ENCODE peak calls at places on chromosomes 16 and 17, in eight cellular contexts. A, R, O, T, L, M, Y and K are unnamed samples.

GRCh38 chr17:47701603-47702002 is 7.6 kb downstream of the TBKBP1 start:
- DNase-seq in L (no peak), T (no peak), R (no peak), O (no peak), M (no peak), A (no peak), Y (no peak), K (no peak)

GRCh38 chr17:41785876-41786226 is 660 bp downstream of the JUP start:
- DNase-seq in Y (no peak), A (peak; percentile 42), R (peak; percentile 61), M (no peak), L (no peak), O (no peak), T (no peak), K (no peak)

GRCh38 chr16:2282866-2283555 is 15.1 kb upstream of the RNPS1 start:
- DNase-seq in A (no peak), T (no peak), Y (no peak), O (no peak), M (no peak), L (no peak), R (no peak), K (no peak)

GRCh38 chr17:47698749-47699535 is 5.0 kb downstream of the TBKBP1 start:
- DNase-seq in Y (peak; percentile 79), T (peak; percentile 35), O (no peak), R (peak; percentile 30), L (peak; percentile 72), M (no peak), A (peak; percentile 34), K (peak; percentile 63)

GRCh38 chr17:1010586-1010985 is 13.7 kb downstream of the TIMM22 start:
- DNase-seq in A (no peak), L (no peak), M (no peak), T (no peak), R (no peak), O (no peak), Y (no peak), K (no peak)

GRCh38 chr16:89003831-89004208 is 26.8 kb upstream of the CBFA2T3 start:
- DNase-seq in R (no peak), M (no peak), A (no peak), Y (no peak), O (no peak), L (no peak), T (no peak), K (no peak)

GRCh38 chr17:69414408-69415274 is at the start of gene MAP2K6:
- DNase-seq in A (peak; percentile 48), Y (peak; percentile 82), R (peak; percentile 83), T (peak; percentile 81), M (peak; percentile 61), O (no peak), L (peak; percentile 84), K (peak; percentile 94)

GRCh38 chr16:397736-398332 is 835 bp downstream of the NME4 start:
- DNase-seq in Y (peak; percentile 45), A (no peak), L (peak; percentile 92), T (peak; percentile 37), O (peak; percentile 38), M (no peak), R (no peak), K (peak; percentile 66)

GRCh38 chr16:5060073-5060641 is 5.6 kb downstream of the C16orf89 start:
- DNase-seq in A (no peak), R (no peak), M (no peak), O (no peak), T (no peak), Y (no peak), L (no peak), K (no peak)

GRCh38 chr17:64773386-64773835 is 111.3 kb upstream of the SMURF2 start:
- DNase-seq in M (no peak), O (no peak), L (peak; percentile 39), Y (no peak), A (no peak), T (no peak), R (no peak), K (no peak)

GRCh38 chr17:64565563-64565962 is 58.8 kb downstream of the CEP95 start:
- DNase-seq in T (no peak), A (no peak), L (no peak), R (no peak), Y (no peak), M (no peak), O (no peak), K (no peak)